ENCODE peak calls at places on chromosomes 3 and 15, in four cellular contexts. One of them, this sample, is unnamed.

GRCh38 chr3:99901200-99901926 is 83.7 kb downstream of the CMSS1 start:
- DNase-seq in KG1: no peak
- DNase-seq in left ventricle myocardium superior: no peak
- DNase-seq in T-helper 17 cell: no peak
- DNase-seq in this sample: no peak

GRCh38 chr15:31352283-31352880 is 25.7 kb downstream of the KLF13 start:
- DNase-seq in KG1: no peak
- DNase-seq in left ventricle myocardium superior: peak
- DNase-seq in T-helper 17 cell: no peak
- DNase-seq in this sample: no peak

GRCh38 chr15:74421302-74422245 is 12.2 kb downstream of the SEMA7A start:
- DNase-seq in KG1: no peak
- DNase-seq in left ventricle myocardium superior: no peak
- DNase-seq in T-helper 17 cell: no peak
- DNase-seq in this sample: no peak

GRCh38 chr3:58668247-58668646 is 1.7 kb upstream of the FAM3D start:
- DNase-seq in KG1: no peak
- DNase-seq in left ventricle myocardium superior: no peak
- DNase-seq in T-helper 17 cell: no peak
- DNase-seq in this sample: no peak

GRCh38 chr3:47475029-47475569 is 642 bp downstream of the SCAP start:
- DNase-seq in KG1: peak
- DNase-seq in left ventricle myocardium superior: no peak
- DNase-seq in T-helper 17 cell: no peak
- DNase-seq in this sample: no peak

GRCh38 chr15:32919749-32920414 is 202.1 kb downstream of the GREM1 start:
- DNase-seq in KG1: no peak
- DNase-seq in left ventricle myocardium superior: no peak
- DNase-seq in T-helper 17 cell: no peak
- DNase-seq in this sample: no peak

GRCh38 chr3:127820871-127821853 is 1.2 kb downstream of the MGLL start:
- DNase-seq in KG1: no peak
- DNase-seq in left ventricle myocardium superior: peak
- DNase-seq in T-helper 17 cell: no peak
- DNase-seq in this sample: peak

GRCh38 chr15:56249080-56249479 is 5.4 kb upstream of the RFX7 start:
- DNase-seq in KG1: no peak
- DNase-seq in left ventricle myocardium superior: no peak
- DNase-seq in T-helper 17 cell: no peak
- DNase-seq in this sample: no peak

GRCh38 chr15:66369773-66370651 is 13.5 kb upstream of the TIPIN start:
- DNase-seq in KG1: peak
- DNase-seq in left ventricle myocardium superior: no peak
- DNase-seq in T-helper 17 cell: no peak
- DNase-seq in this sample: no peak

This sample was measured in left lung.